ENCODE peak calls at places on chromosomes 3 and 15, in seven cellular contexts. Z, S, J, W, A, L and R are unnamed samples. For H3K4me1, the result is how much of the 10 kb centered on the place peaks cover.

GRCh38 chr3:129282727-129283327 is 4.2 kb downstream of the HMCES start:
- DNase-seq in A (no peak), J (no peak), S (peak), W (no peak), L (no peak), Z (no peak), R (no peak)

GRCh38 chr3:122284486-122284885 is 40.6 kb upstream of the CSTA start:
- DNase-seq in S (no peak), Z (no peak), W (no peak), L (no peak), A (no peak), J (no peak), R (no peak)

GRCh38 chr3:43162573-43163084 is 56.8 kb upstream of the POMGNT2 start:
- DNase-seq in L (no peak), W (no peak), S (no peak), J (no peak), Z (no peak), A (no peak), R (peak)

GRCh38 chr3:40307176-40307575 is 2.3 kb upstream of the EIF1B start:
- DNase-seq in A (no peak), Z (no peak), S (no peak), W (no peak), J (no peak), L (no peak), R (no peak)

GRCh38 chr15:37907136-37907535 is 27.3 kb upstream of the TMCO5A start:
- DNase-seq in J (no peak), W (no peak), A (no peak), S (no peak), Z (peak), L (no peak), R (no peak)

GRCh38 chr15:79115971-79116370 is 25.4 kb upstream of the RASGRF1 start:
- DNase-seq in L (peak), W (no peak), S (no peak), J (no peak), Z (no peak), A (no peak), R (no peak)

GRCh38 chr15:74958320-74958907 is 1.8 kb upstream of the RPP25 start:
- DNase-seq in S (peak), L (no peak), W (peak), A (peak), Z (peak), J (peak), R (peak)

GRCh38 chr3:57331078-57331477 is 38.6 kb upstream of the ASB14 start:
- DNase-seq in J (no peak), S (no peak), Z (peak), L (no peak), W (no peak), A (no peak), R (no peak)

GRCh38 chr15:57751177-57751800 is 44.8 kb downstream of the POLR2M start:
- DNase-seq in W (no peak), S (no peak), A (no peak), J (no peak), Z (peak), L (no peak), R (no peak)

GRCh38 chr15:83174891-83175290 is 32.7 kb downstream of the HDGFL3 start:
- DNase-seq in J (no peak), W (no peak), S (no peak), Z (no peak), A (no peak), L (no peak), R (no peak)

GRCh38 chr3:24341668-24342067 is 153.0 kb downstream of the THRB start:
- DNase-seq in W (no peak), L (no peak), S (no peak), A (no peak), J (no peak), Z (no peak), R (no peak)

GRCh38 chr3:11096266-11097135 is 57.8 kb upstream of the HRH1 start:
- DNase-seq in S (peak), W (peak), J (peak), Z (peak), L (peak), A (peak), R (peak)

GRCh38 chr3:35335703-35336102 is 303.6 kb upstream of the ARPP21 start:
- DNase-seq in A (no peak), W (no peak), J (no peak), S (no peak), Z (no peak), L (no peak), R (no peak)

GRCh38 chr15:85318048-85318731 is 62.2 kb upstream of the AKAP13 start:
- DNase-seq in S (no peak), Z (peak), L (no peak), J (no peak), A (no peak), W (no peak), R (no peak)

GRCh38 chr3:14142567-14143270 is 17.9 kb downstream of the TMEM43 start:
- DNase-seq in S (no peak), A (peak), J (no peak), Z (no peak), W (no peak), L (no peak), R (no peak)

GRCh38 chr3:175105066-175105465 is 245.9 kb downstream of the NAALADL2 start:
- DNase-seq in A (no peak), Z (no peak), J (no peak), S (no peak), L (no peak), W (no peak), R (no peak)

GRCh38 chr3:49021813-49022720 is at the start of gene NDUFAF3:
- DNase-seq in L (peak), A (peak), S (peak), Z (peak), J (peak), W (peak), R (peak)
- TF ChIP-seq POLR2A in L (peak), A (peak), S (peak), Z (peak), J (peak), W (peak), R (peak)

DNA sequence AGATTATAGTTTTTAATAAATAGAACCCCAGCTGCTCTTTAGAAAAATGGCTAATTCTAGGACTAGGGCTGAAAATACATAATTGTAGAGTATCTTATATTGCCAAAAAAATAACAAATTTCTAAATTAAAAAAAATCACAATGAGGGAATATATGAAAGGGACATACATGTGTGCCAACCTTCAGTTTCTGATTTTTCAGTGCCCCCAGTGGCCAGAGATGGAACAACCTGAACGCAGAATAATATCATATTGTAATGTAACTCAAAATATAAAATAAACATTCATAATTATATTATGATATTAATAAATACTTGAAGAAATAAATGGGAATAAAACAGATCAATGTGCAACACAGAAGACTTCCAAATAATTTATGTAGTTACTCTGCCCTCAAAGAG is 460.5 kb downstream of the ZNF385D start:
- DNase-seq in W (no peak), J (no peak), A (no peak), Z (peak), S (no peak), L (no peak), R (no peak)
- TF ChIP-seq CTCF in W (no peak), J (no peak), A (no peak), Z (peak), S (peak), L (no peak), R (no peak)

GRCh38 chr3:46948830-46949671 is 27.5 kb downstream of the CCDC12 start:
- DNase-seq in W (peak), Z (peak), L (no peak), J (peak), S (peak), A (no peak), R (peak)

GRCh38 chr3:46952813-46953212 is 23.7 kb downstream of the CCDC12 start:
- DNase-seq in J (no peak), W (no peak), A (no peak), L (no peak), Z (no peak), S (no peak), R (no peak)

GRCh38 chr3:46947981-46948791 is 28.4 kb downstream of the CCDC12 start:
- DNase-seq in A (no peak), W (no peak), L (no peak), J (peak), Z (peak), S (peak), R (no peak)

GRCh38 chr3:46950661-46951241 is 25.8 kb downstream of the CCDC12 start:
- DNase-seq in J (no peak), L (no peak), W (no peak), A (no peak), Z (no peak), S (no peak), R (no peak)

GRCh38 chr3:46950177-46950576 is 26.4 kb downstream of the CCDC12 start:
- DNase-seq in Z (no peak), S (no peak), J (no peak), L (no peak), A (no peak), W (no peak), R (no peak)
- H3K4me1 ChIP-seq in Z (half or more), S (half or more), J (half or more), L (under half), A (under half), W (half or more), R (half or more)

DNA sequence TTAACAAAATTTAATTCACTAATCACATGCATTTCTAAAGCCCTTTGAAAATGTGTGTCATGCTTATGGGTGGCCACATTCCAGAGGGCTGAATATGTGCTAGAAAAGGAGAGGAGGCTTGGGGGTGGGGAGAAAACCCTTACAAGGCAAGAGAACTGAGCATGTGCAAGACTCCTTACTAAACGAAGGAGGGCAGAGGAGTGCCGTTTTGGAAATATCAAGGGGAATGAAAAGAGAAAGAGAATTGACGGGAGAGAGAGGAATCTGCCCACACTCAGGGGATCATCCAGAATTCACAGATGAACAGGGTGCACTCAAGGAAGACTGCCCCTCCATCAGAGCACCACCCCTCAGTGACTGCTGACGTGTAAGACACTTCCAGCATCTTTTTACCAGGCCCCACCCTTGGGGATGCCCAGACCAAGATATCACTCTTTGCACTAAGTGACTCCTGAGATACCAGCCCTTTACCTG is 37.9 kb upstream of the TSC22D2 start:
- DNase-seq in Z (peak), A (peak), L (no peak), W (peak), J (peak), S (peak), R (no peak)
- TF ChIP-seq POLR2A in Z (no peak), A (no peak), L (no peak), W (no peak), J (no peak), S (peak), R (no peak)

DNA sequence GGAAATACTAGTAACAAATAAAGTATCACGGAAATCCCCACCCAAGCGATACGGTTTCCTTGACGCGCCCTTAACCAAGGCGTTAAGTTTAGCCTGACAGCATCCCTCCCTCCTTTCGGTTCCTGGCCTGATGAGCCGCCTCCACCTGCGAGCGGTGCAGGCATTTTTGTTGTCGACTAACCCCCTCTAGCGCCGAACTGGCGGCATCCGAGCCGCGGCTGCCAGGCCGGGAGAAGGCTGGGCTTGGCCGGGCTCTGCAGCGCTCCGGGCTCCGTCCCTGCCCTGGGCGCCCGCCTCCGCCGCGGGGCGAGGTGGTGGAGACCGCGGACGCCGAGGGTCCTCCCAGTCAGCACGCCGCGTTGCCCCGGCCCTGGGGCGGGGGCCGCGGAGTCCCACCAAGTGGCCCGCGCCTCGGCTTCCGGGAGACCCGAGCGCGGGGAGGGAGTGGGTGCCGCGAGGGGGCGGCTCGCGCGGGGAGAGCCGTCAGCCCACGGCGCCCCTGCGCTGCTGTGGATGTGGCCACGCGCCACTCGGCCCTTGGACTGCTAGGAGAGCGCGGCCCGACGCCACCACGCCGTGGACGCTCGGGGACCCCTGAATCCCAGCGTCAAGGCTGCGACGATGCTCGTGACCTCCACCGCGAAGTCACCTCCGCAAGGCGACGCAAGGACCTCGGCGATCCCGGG is 1.1 kb upstream of the EPHA6 start:
- DNase-seq in J (peak), L (peak), W (peak), S (peak), A (peak), Z (peak), R (no peak)
- TF ChIP-seq CTCF in J (peak), L (no peak), W (no peak), S (peak), A (peak), Z (peak), R (peak)

GRCh38 chr15:60000113-60000823 is 3.8 kb upstream of the FOXB1 start:
- DNase-seq in W (no peak), L (no peak), S (no peak), A (no peak), Z (no peak), J (no peak), R (no peak)
- H3K4me1 ChIP-seq in W (under half), L (under half), S (under half), A (under half), Z (under half), J (under half), R (under half)

GRCh38 chr15:56243774-56244236 is at the start of gene RFX7:
- DNase-seq in A (peak), L (peak), Z (peak), W (peak), S (peak), J (peak), R (peak)
- TF ChIP-seq POLR2A in A (no peak), L (no peak), Z (peak), W (no peak), S (peak), J (no peak), R (no peak)

GRCh38 chr15:50777045-50777444 is 11.5 kb upstream of the SPPL2A start:
- DNase-seq in Z (peak), L (no peak), S (no peak), J (no peak), A (no peak), W (no peak), R (no peak)
- TF ChIP-seq CTCF in Z (no peak), L (no peak), S (no peak), J (no peak), A (no peak), W (no peak), R (no peak)

DNA sequence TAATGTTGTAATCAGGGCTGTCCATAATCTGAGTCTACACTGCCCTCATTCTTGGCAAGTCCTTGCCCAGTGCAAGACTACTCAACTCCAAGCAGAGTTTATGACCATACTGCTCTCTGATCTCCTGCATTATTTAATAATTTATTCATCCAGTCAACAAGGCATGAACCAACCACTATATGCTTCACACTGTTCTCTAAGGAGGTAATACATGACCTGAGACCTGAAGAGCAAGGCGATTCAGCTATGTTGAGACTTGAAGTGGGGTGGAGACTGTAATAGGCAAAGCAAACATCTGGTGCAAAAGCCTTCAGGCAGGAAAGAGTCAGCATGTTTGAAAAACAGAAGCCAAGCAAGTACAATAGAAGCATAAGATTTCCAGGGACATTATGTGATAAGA is 1362.8 kb downstream of the ROBO2 start:
- DNase-seq in S (no peak), L (no peak), A (no peak), J (no peak), W (no peak), Z (no peak), R (no peak)
- H3K4me1 ChIP-seq in S (under half), L (under half), A (under half), J (under half), W (under half), Z (under half), R (under half)